ENCODE peak calls at places on chromosomes 3 and 15, in nine cellular contexts. H is astrocyte of the spinal cord, A is neural crest cell, P is AG09309, J is fibroblast of pulmonary artery, Z is RWPE1, B is hepatocyte, M is foreskin fibroblast, R is GM10248. N is an unnamed sample.

GRCh38 chr15:79981861-79982455 is 11.0 kb upstream of the BCL2A1 start:
- DNase-seq in H (no peak), A (no peak), P (no peak), J (no peak), Z (no peak), B (no peak), M (no peak), R (peak), N (no peak)

GRCh38 chr3:13537926-13538325 is 11.0 kb upstream of the FBLN2 start:
- DNase-seq in H (peak), A (no peak), P (peak), J (peak), Z (peak), B (no peak), M (peak), R (no peak), N (peak)

GRCh38 chr15:98506711-98507110 is 141.6 kb upstream of the IGF1R start:
- DNase-seq in H (no peak), A (no peak), P (no peak), J (no peak), Z (no peak), B (no peak), M (no peak), R (no peak), N (no peak)

GRCh38 chr3:58839187-58839586 is 172.6 kb upstream of the FAM3D start:
- DNase-seq in H (no peak), A (no peak), P (no peak), J (no peak), Z (no peak), B (no peak), M (no peak), R (no peak), N (no peak)

GRCh38 chr3:179324270-179324754 is 1.5 kb downstream of the ZNF639 start:
- DNase-seq in H (peak), A (no peak), P (no peak), J (peak), Z (peak), B (peak), M (peak), R (no peak), N (peak)

GRCh38 chr15:45457641-45458539 is 64.7 kb downstream of the SLC30A4 start:
- DNase-seq in H (peak), A (peak), P (peak), J (peak), Z (peak), B (peak), M (peak), R (peak), N (peak)

GRCh38 chr15:35827156-35827555 is 281.2 kb upstream of the DPH6 start:
- DNase-seq in H (no peak), A (no peak), P (no peak), J (peak), Z (no peak), B (no peak), M (no peak), R (no peak), N (peak)

GRCh38 chr3:177069514-177070329 is 127.6 kb downstream of the TBL1XR1 start:
- DNase-seq in H (peak), A (no peak), P (peak), J (no peak), Z (peak), B (no peak), M (peak), R (no peak), N (peak)

GRCh38 chr15:56524915-56525314 is 60.0 kb upstream of the MNS1 start:
- DNase-seq in H (peak), A (no peak), P (no peak), J (no peak), Z (no peak), B (no peak), M (peak), R (no peak), N (peak)

GRCh38 chr3:142844339-142844977 is 44.4 kb downstream of the PCOLCE2 start:
- DNase-seq in H (peak), A (no peak), P (peak), J (peak), Z (peak), B (peak), M (peak), R (peak), N (peak)
- TF ChIP-seq CTCF in H (peak), A (peak), P (peak), J (peak), Z (peak), B (peak), M (peak), R (peak), N (peak)

DNA sequence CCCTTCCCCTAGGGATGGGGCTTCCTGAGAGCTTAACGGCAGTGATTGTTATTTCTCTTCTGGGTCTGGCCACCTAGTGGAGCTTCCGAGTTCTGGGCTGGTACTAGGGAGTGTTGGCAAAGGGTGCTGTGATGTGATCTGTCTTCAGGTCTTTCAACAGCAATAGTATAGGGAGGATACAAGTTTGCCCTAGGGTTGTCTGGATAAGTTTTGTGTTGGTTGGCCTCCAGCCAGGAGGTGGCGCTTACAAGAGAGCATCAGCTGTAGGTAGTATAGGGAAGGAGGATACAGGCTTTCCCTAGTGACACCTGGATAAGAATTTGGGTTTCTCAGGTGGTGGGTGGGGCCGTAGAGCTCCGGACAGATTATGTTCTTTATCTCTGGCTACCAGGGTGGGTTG is 19.2 kb upstream of the CPOX start:
- DNase-seq in H (no peak), A (no peak), P (no peak), J (peak), Z (no peak), B (peak), M (no peak), R (no peak), N (no peak)
- TF ChIP-seq CTCF in H (no peak), A (peak), P (peak), J (peak), Z (no peak), B (no peak), M (no peak), R (no peak), N (peak)

DNA sequence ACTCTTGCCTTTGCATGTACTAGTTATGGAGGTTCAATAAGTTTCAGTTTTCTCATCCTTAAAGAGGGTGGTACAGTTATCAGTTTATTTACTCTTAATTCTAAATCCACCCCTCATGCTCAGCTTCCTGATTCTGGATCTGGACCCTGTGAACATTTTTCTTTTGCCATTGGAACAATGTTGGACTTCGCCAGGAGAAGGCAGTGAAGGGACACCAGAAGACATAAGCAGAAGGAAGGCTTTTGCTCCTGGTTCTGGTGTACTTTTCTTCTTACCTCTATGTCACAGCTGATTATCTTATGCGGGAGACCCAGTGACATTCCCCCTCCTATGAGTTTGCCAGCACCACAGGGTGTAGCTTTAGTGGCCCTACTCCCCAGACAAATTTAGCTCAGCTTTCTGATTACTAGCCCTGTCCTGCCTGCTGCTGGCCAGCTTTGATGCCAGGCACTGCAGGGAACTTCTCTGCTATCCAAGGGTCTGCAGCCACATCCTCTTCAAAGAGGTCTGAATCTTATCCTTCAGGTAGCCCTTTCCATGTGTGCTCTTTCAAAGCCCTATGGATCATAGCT is 466.3 kb upstream of the EPHA3 start:
- DNase-seq in H (no peak), A (no peak), P (no peak), J (no peak), Z (no peak), B (peak), M (no peak), R (no peak), N (no peak)
- TF ChIP-seq CTCF in H (no peak), A (no peak), P (no peak), J (no peak), Z (no peak), B (no peak), M (no peak), R (no peak), N (no peak)

GRCh38 chr3:129026728-129027543 is 25.8 kb downstream of the EFCC1 start:
- DNase-seq in H (peak), A (peak), P (peak), J (peak), Z (peak), B (peak), M (peak), R (peak), N (no peak)
- TF ChIP-seq CTCF in H (peak), A (peak), P (no peak), J (no peak), Z (peak), B (peak), M (no peak), R (peak), N (peak)

GRCh38 chr15:101489236-101489632 is 273 bp downstream of the PCSK6 start:
- DNase-seq in H (no peak), A (no peak), P (no peak), J (peak), Z (peak), B (peak), M (peak), R (peak), N (no peak)
- TF ChIP-seq CTCF in H (no peak), A (no peak), P (no peak), J (no peak), Z (no peak), B (no peak), M (no peak), R (peak), N (no peak)

GRCh38 chr15:77419050-77419835 is 661 bp downstream of the PEAK1 start:
- DNase-seq in H (peak), A (peak), P (no peak), J (peak), Z (peak), B (peak), M (peak), R (peak), N (peak)
- TF ChIP-seq CTCF in H (peak), A (peak), P (peak), J (no peak), Z (peak), B (peak), M (no peak), R (peak), N (peak)

N was measured in HFFc6.